ENCODE peak calls at places on chromosomes 3 and 15, in six cellular contexts. U is BJ, G is body of pancreas, B is MCF 10A, C is HFFc6, K is cardiac fibroblast. E is an unnamed sample.

GRCh38 chr15:31867536-31868442 is 162.5 kb upstream of the CHRNA7 start:
- DNase-seq in G (peak; percentile 68), K (peak; percentile 64), B (peak; percentile 65), U (no peak), C (peak; percentile 29), E (peak; percentile 63)

GRCh38 chr3:177451940-177452484 is 254.7 kb upstream of the TBL1XR1 start:
- DNase-seq in C (peak; percentile 67), K (peak; percentile 84), B (peak; percentile 71), G (no peak), U (no peak), E (peak; percentile 41)

GRCh38 chr3:81920805-81921204 is 159.4 kb upstream of the GBE1 start:
- DNase-seq in G (no peak), C (no peak), B (no peak), K (peak; percentile 32), U (no peak), E (peak; percentile 60)

GRCh38 chr3:57068437-57069089 is 8.1 kb downstream of the SPATA12 start:
- DNase-seq in G (peak; percentile 16), U (peak; percentile 15), K (peak; percentile 94), B (peak; percentile 93), C (peak; percentile 51), E (peak; percentile 90)

GRCh38 chr3:55964491-55964980 is 477.4 kb upstream of the WNT5A start:
- DNase-seq in G (no peak), K (no peak), U (no peak), C (no peak), B (no peak), E (no peak)

GRCh38 chr3:125593991-125594574 is 1.2 kb downstream of the OSBPL11 start:
- DNase-seq in K (peak; percentile 16), B (peak; percentile 16), G (no peak), U (no peak), C (peak; percentile 3), E (no peak)

GRCh38 chr3:174955513-174956001 is 96.4 kb downstream of the NAALADL2 start:
- DNase-seq in U (no peak), K (peak; percentile 60), G (no peak), B (peak; percentile 45), C (peak; percentile 60), E (no peak)

GRCh38 chr3:53163459-53164387 is 2.7 kb downstream of the PRKCD start:
- DNase-seq in U (no peak), C (no peak), G (no peak), B (no peak), K (no peak), E (peak; percentile 31)

GRCh38 chr15:78620839-78621421 is at the start of gene CHRNA3:
- DNase-seq in G (no peak), C (no peak), K (no peak), B (no peak), U (no peak), E (no peak)

DNA sequence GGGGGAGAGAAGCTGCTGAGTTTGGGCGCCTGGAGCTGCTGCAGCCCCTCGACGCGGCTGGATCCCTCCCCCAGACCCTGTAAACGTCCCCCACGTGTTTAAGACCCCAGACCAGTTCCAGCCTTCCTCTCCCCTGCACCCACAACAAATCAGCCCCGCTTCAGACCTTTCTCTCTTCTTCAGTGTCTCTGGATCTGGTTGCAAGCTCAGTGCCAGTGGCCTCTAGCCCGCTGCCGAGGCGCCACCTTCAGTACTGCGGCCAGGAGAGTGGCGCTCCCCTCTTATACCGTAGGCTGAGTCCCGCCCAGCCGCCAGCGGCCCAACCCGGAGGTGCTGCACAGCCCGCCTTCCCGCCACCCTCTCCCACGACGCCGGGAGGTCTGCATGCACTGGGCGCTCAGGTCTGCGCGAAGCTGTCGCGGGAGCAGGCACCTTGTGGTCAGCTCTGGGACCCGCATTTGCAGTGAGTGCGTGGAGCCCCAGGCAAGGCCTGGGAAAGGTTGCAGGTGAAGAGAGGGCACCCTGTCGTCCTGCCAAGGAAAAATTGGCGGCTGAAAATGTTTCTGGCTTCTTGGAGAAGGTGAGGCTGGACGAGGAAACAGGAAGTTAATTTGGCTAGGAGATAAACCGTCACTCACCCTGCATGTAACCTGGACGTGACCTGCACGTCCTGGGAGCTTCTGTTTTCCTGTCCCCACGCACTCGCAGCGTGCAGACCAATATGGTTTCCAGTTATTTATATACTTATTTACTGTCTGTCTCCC is at the start of gene C2CD4B:
- DNase-seq in G (peak; percentile 95), K (peak; percentile 39), U (no peak), C (no peak), B (no peak), E (peak; percentile 17)
- TF ChIP-seq CTCF in G (peak; percentile 62), K (no peak), U (no peak), C (no peak), B (no peak), E (no peak)

GRCh38 chr3:25262322-25262721 is 165.7 kb upstream of the RARB start:
- DNase-seq in B (no peak), K (no peak), U (no peak), G (no peak), C (no peak), E (no peak)

GRCh38 chr3:25252291-25252690 is 175.8 kb upstream of the RARB start:
- DNase-seq in C (no peak), U (no peak), B (no peak), G (no peak), K (no peak), E (no peak)

GRCh38 chr3:25259871-25260270 is 168.2 kb upstream of the RARB start:
- DNase-seq in C (no peak), B (peak; percentile 54), U (no peak), K (peak; percentile 31), G (no peak), E (no peak)

GRCh38 chr3:25257026-25257425 is 171.0 kb upstream of the RARB start:
- DNase-seq in U (peak; percentile 12), C (no peak), G (no peak), K (peak; percentile 48), B (peak; percentile 28), E (peak; percentile 10)
- TF ChIP-seq CTCF in U (no peak), C (no peak), G (no peak), K (no peak), B (no peak), E (no peak)

GRCh38 chr3:120393252-120393651 is 44.1 kb upstream of the LRRC58 start:
- DNase-seq in B (no peak), K (no peak), U (no peak), G (no peak), C (no peak), E (no peak)
- TF ChIP-seq CTCF in B (no peak), K (no peak), U (no peak), G (no peak), C (no peak), E (no peak)

GRCh38 chr15:51401872-51402517 is 60.5 kb downstream of the GLDN start:
- DNase-seq in G (peak; percentile 53), B (peak; percentile 52), K (peak; percentile 60), C (peak; percentile 28), U (no peak), E (peak; percentile 64)
- TF ChIP-seq CTCF in G (peak; percentile 53), B (peak; percentile 42), K (peak; percentile 82), C (peak; percentile 87), U (peak; percentile 79), E (peak; percentile 73)

GRCh38 chr3:157088506-157089454 is 71.2 kb downstream of the CCNL1 start:
- DNase-seq in U (peak; percentile 69), G (peak; percentile 97), K (peak; percentile 94), B (peak; percentile 87), C (peak; percentile 87), E (peak; percentile 92)
- TF ChIP-seq CTCF in U (peak; percentile 25), G (peak; percentile 8), K (peak; percentile 13), B (no peak), C (peak; percentile 54), E (no peak)

GRCh38 chr3:132660745-132661067 is 577 bp downstream of the UBA5 start:
- DNase-seq in B (no peak), G (no peak), C (no peak), U (no peak), K (peak; percentile 43), E (peak; percentile 51)

GRCh38 chr3:132659000-132659369 is 624 bp downstream of the ACAD11 start:
- DNase-seq in C (no peak), B (peak; percentile 50), K (no peak), G (no peak), U (no peak), E (no peak)

GRCh38 chr3:132657869-132658747 is 1.5 kb downstream of the ACAD11 start:
- DNase-seq in G (no peak), B (no peak), K (no peak), C (no peak), U (no peak), E (no peak)

GRCh38 chr3:132660056-132660744 is at the start of gene UBA5:
- DNase-seq in C (peak; percentile 58), K (peak; percentile 78), G (peak; percentile 74), B (peak; percentile 73), U (no peak), E (peak; percentile 84)

DNA sequence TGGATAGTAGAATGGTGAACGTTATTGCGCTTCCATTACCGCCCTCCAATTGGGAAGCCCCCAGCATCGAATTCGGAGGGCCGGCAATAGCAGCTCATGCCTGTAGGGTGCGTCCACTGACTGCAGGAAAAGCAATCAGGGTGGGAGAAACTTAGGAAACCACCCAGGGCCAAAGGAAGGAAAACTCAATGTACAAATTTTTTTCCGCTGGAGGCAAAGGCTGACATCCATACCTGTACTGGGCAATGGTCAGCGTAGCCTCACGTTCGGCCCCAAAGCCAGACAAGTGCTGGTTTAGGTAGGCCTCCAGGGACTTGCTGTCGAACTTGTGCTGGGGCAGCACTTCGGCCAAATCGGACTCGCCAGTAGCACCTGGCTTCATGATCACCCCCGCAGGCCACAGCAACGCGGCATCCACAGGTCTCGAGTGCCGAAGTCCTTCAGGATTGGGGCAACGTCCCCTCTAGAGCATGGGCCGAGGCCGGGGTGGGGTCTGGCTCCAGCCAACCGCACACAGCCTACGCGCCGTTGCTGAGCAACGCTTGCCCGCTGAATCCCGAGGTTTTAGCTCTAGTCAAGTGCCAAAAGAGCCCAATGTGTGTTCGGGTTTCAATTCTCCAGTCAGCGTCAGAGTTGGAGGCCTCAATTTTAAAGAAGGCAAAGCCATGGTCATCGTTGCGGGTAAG is at the start of gene ACAD11:
- DNase-seq in K (peak; percentile 75), U (no peak), C (peak; percentile 64), B (peak; percentile 72), G (peak; percentile 79), E (peak; percentile 85)
- TF ChIP-seq CTCF in K (peak; percentile 85), U (peak; percentile 79), C (peak; percentile 76), B (peak; percentile 45), G (peak; percentile 59), E (peak; percentile 78)

GRCh38 chr3:68009865-68010264 is 355.5 kb upstream of the SUCLG2 start:
- DNase-seq in C (no peak), B (no peak), K (no peak), U (no peak), G (no peak), E (no peak)

GRCh38 chr3:68007621-68008226 is 353.3 kb upstream of the SUCLG2 start:
- DNase-seq in G (peak; percentile 10), C (no peak), B (no peak), U (no peak), K (no peak), E (no peak)
- TF ChIP-seq CTCF in G (peak; percentile 16), C (no peak), B (no peak), U (no peak), K (no peak), E (no peak)

GRCh38 chr3:132722165-132723023 is at the start of gene NPHP3:
- DNase-seq in G (peak; percentile 98), K (peak; percentile 97), C (peak; percentile 92), B (peak; percentile 95), U (peak; percentile 72), E (peak; percentile 98)
- TF ChIP-seq CTCF in G (no peak), K (no peak), C (peak; percentile 3), B (no peak), U (no peak), E (no peak)

E was measured in foreskin fibroblast.